ENCODE peak calls at places on chromosomes 1 and 21, in eight cellular contexts. U is prostate gland, S is brain microvascular endothelial cell, N is mammary epithelial cell, Z is NB4, C is skeletal muscle cell, E is esophagus squamous epithelium, I is HL-60. B is an unnamed sample.

GRCh38 chr1:229225331-229225782 is 45.6 kb upstream of the RAB4A start:
- DNase-seq in U (no peak), C (no peak), S (no peak), N (peak), E (no peak), Z (peak), I (no peak), B (peak)

GRCh38 chr1:154334647-154335350 is 9.5 kb downstream of the ATP8B2 start:
- DNase-seq in Z (peak), I (no peak), N (peak), C (no peak), E (peak), U (peak), S (peak), B (peak)

GRCh38 chr1:1250828-1251284 is 4.3 kb upstream of the C1QTNF12 start:
- DNase-seq in C (no peak), U (no peak), Z (no peak), N (peak), E (no peak), I (no peak), S (no peak), B (no peak)

GRCh38 chr1:12486401-12487005 is 131.5 kb downstream of the DHRS3 start:
- DNase-seq in I (no peak), C (no peak), S (peak), N (no peak), U (no peak), E (no peak), Z (no peak), B (no peak)

GRCh38 chr1:221697924-221698425 is 43.9 kb downstream of the DUSP10 start:
- DNase-seq in I (no peak), C (no peak), U (no peak), S (no peak), Z (no peak), N (peak), E (no peak), B (no peak)

GRCh38 chr1:245807306-245807705 is 652.5 kb downstream of the KIF26B start:
- DNase-seq in U (no peak), E (no peak), Z (peak), I (peak), N (no peak), C (no peak), S (no peak), B (peak)

GRCh38 chr1:236315518-236315917 is 33.8 kb upstream of the ERO1B start:
- DNase-seq in S (no peak), U (no peak), I (no peak), E (no peak), Z (no peak), C (no peak), N (no peak), B (no peak)

GRCh38 chr21:45517249-45518065 is 24.8 kb downstream of the SLC19A1 start:
- DNase-seq in E (no peak), Z (peak), U (no peak), S (no peak), C (no peak), N (no peak), I (peak), B (no peak)

GRCh38 chr21:43194303-43195130 is 25.7 kb downstream of the CRYAA start:
- DNase-seq in S (no peak), E (no peak), C (no peak), I (no peak), N (no peak), Z (no peak), U (peak), B (no peak)

GRCh38 chr1:17439250-17440073 is at the start of gene RCC2:
- DNase-seq in S (peak), U (peak), Z (peak), N (peak), C (no peak), E (no peak), I (no peak), B (peak)

GRCh38 chr1:203124546-203125317 is 2.8 kb upstream of the ADORA1 start:
- DNase-seq in E (no peak), S (no peak), Z (no peak), C (no peak), N (peak), U (no peak), I (no peak), B (no peak)

GRCh38 chr1:3078941-3079340 is 9.9 kb downstream of the PRDM16 start:
- DNase-seq in S (no peak), E (no peak), Z (no peak), N (no peak), U (no peak), C (no peak), I (no peak), B (no peak)
- H3K4me3 ChIP-seq in S (no peak), E (no peak), Z (no peak), N (no peak), U (no peak), C (no peak), I (no peak), B (no peak)

GRCh38 chr1:204456826-204457361 is 37.7 kb downstream of the PIK3C2B start:
- DNase-seq in Z (no peak), N (no peak), E (no peak), I (no peak), U (no peak), S (no peak), C (peak), B (no peak)
- H3K4me3 ChIP-seq in Z (no peak), N (no peak), E (no peak), I (no peak), U (no peak), S (no peak), C (no peak), B (no peak)

GRCh38 chr1:110743397-110743796 is 68.7 kb upstream of the KCNA3 start:
- DNase-seq in C (no peak), Z (no peak), E (no peak), N (no peak), S (no peak), I (no peak), U (no peak), B (no peak)
- H3K4me3 ChIP-seq in C (no peak), Z (no peak), E (no peak), N (no peak), S (no peak), I (no peak), U (no peak), B (no peak)

GRCh38 chr21:15061747-15062146 is 3.1 kb downstream of the NRIP1 start:
- DNase-seq in I (no peak), E (no peak), U (no peak), N (no peak), C (no peak), Z (no peak), S (no peak), B (no peak)

GRCh38 chr21:15063821-15064575 is 802 bp downstream of the NRIP1 start:
- DNase-seq in U (peak), Z (no peak), S (peak), C (no peak), N (peak), I (no peak), E (no peak), B (peak)

GRCh38 chr21:15061284-15061683 is 3.5 kb downstream of the NRIP1 start:
- DNase-seq in I (no peak), U (no peak), N (no peak), E (no peak), Z (no peak), S (no peak), C (no peak), B (no peak)

GRCh38 chr21:15063081-15063820 is 1.5 kb downstream of the NRIP1 start:
- DNase-seq in S (no peak), C (no peak), E (no peak), N (peak), I (no peak), U (no peak), Z (no peak), B (peak)

GRCh38 chr21:15062566-15062965 is 2.2 kb downstream of the NRIP1 start:
- DNase-seq in U (no peak), N (no peak), I (no peak), E (no peak), S (no peak), C (no peak), Z (no peak), B (peak)
- H3K4me3 ChIP-seq in U (peak), N (peak), I (peak), E (peak), S (peak), C (peak), Z (no peak), B (no peak)

DNA sequence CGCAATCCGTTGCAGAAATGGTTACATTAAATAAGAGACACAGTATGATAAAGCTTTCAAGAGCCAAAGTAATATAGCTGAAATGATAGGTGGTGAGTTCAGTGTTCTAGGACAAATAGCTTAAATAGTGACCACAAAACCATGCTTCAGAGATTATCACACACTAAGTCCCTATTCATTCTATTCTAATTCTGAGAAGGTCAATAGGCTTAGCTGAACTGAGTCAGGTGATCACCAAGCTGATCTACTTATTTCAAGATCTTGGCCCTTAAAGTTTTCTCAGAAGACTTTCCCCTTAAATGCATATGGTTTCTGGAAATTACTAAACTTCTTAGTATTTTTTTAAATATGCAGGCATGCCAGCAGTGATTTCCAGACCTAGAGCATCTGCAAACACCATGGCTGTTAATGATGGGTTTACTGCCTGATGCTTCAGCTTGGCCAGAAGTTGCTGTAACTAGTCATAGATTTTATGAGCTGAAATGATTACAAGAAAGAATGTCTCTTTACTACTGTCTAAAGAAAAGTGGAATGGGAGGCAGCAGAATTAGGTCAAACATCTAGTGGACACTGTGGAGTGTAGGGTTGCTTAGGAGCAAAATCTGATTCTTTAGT is 242.9 kb downstream of the ST6GALNAC3 start:
- DNase-seq in S (no peak), N (no peak), U (no peak), C (no peak), Z (no peak), I (no peak), E (no peak), B (no peak)
- H3K4me3 ChIP-seq in S (no peak), N (no peak), U (no peak), C (no peak), Z (no peak), I (no peak), E (no peak), B (no peak)

GRCh38 chr1:225587310-225587709 is 65.6 kb downstream of the ENAH start:
- DNase-seq in N (no peak), U (no peak), I (no peak), C (no peak), Z (no peak), E (no peak), S (no peak), B (no peak)
- H3K4me3 ChIP-seq in N (no peak), U (no peak), I (no peak), C (no peak), Z (no peak), E (no peak), S (no peak), B (no peak)

GRCh38 chr1:19313636-19313959 is 1.5 kb downstream of the SLC66A1 start:
- DNase-seq in S (no peak), N (peak), C (no peak), I (no peak), Z (no peak), U (no peak), E (no peak), B (peak)
- H3K4me3 ChIP-seq in S (no peak), N (no peak), C (no peak), I (peak), Z (no peak), U (no peak), E (no peak), B (no peak)

GRCh38 chr1:40949563-40949962 is 29.9 kb upstream of the CTPS1 start:
- DNase-seq in U (no peak), C (no peak), Z (no peak), N (no peak), I (no peak), E (no peak), S (no peak), B (no peak)

GRCh38 chr1:40945491-40945973 is 34.0 kb upstream of the CTPS1 start:
- DNase-seq in C (no peak), S (no peak), U (no peak), N (no peak), Z (no peak), E (no peak), I (no peak), B (no peak)

GRCh38 chr1:40948741-40949528 is 30.6 kb upstream of the CTPS1 start:
- DNase-seq in E (no peak), U (peak), Z (peak), I (peak), N (peak), C (peak), S (peak), B (peak)

GRCh38 chr1:40944326-40944725 is 35.2 kb upstream of the CTPS1 start:
- DNase-seq in I (no peak), Z (no peak), S (peak), C (peak), E (no peak), N (peak), U (peak), B (no peak)

DNA sequence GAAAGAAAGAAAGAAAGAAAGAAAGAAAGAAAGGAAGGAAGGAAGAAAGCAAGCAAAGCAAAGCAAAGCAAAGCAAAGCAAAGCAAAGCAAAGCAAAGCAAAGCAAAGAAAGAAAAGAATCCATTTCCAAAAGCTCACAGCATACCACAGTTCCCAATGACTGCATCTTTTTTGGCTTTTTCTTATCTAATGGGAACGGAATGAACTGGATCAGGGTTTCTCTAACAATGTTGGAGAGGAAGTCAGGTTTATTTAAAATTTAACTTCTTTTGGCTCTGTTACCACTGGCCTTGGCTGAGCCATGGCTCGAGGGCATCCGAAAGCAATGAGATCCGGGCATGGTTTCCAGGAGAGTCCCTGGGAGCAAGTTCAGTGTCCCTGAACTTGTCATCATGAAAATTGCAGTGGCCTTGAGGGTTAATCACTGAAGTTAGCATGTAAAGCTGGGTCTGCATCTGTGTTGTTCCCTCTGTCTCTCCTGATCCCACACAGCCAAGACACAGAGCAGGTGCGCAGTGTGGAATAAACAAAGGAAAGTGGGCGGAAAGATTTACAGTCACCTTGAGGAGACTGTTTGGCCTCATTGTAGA is 34.6 kb upstream of the CTPS1 start:
- DNase-seq in E (no peak), N (no peak), U (peak), Z (no peak), I (no peak), C (no peak), S (no peak), B (no peak)
- H3K4me3 ChIP-seq in E (no peak), N (no peak), U (no peak), Z (no peak), I (no peak), C (no peak), S (no peak), B (no peak)

B was measured in small intestine.